ENCODE peak calls at places on chromosomes 4 and X, in eight cellular contexts. One of them, this sample, is unnamed.

GRCh38 chr4:87717276-87718031 is 67.4 kb downstream of the DMP1 start:
- DNase-seq in mesothelial cell of epicardium: no peak
- DNase-seq in NB4: no peak
- DNase-seq in NCI-H524: no peak
- DNase-seq in stimulated activated CD4-positive, alpha-beta T cell treated with anti-CD3 and anti-CD28 coated beads, Interleukin-4, amount 100 ng/mL, for 48 hours: no peak
- DNase-seq in activated CD4-positive, alpha-beta T cell treated with anti-CD3 and anti-CD28 coated beads for 48 hours: no peak
- DNase-seq in GM13977: no peak
- DNase-seq in amniotic epithelial cell: no peak
- DNase-seq in this sample: no peak

GRCh38 chr4:184534511-184535391 is 60.4 kb upstream of the IRF2 start:
- DNase-seq in mesothelial cell of epicardium: no peak
- DNase-seq in NB4: peak
- DNase-seq in NCI-H524: no peak
- DNase-seq in stimulated activated CD4-positive, alpha-beta T cell treated with anti-CD3 and anti-CD28 coated beads, Interleukin-4, amount 100 ng/mL, for 48 hours: no peak
- DNase-seq in activated CD4-positive, alpha-beta T cell treated with anti-CD3 and anti-CD28 coated beads for 48 hours: no peak
- DNase-seq in GM13977: peak
- DNase-seq in amniotic epithelial cell: peak
- DNase-seq in this sample: peak

GRCh38 chr4:25014965-25015506 is 15.7 kb downstream of the LGI2 start:
- DNase-seq in mesothelial cell of epicardium: no peak
- DNase-seq in NB4: no peak
- DNase-seq in NCI-H524: no peak
- DNase-seq in stimulated activated CD4-positive, alpha-beta T cell treated with anti-CD3 and anti-CD28 coated beads, Interleukin-4, amount 100 ng/mL, for 48 hours: no peak
- DNase-seq in activated CD4-positive, alpha-beta T cell treated with anti-CD3 and anti-CD28 coated beads for 48 hours: no peak
- DNase-seq in GM13977: no peak
- DNase-seq in amniotic epithelial cell: no peak
- DNase-seq in this sample: no peak

GRCh38 chrX:3145716-3146115 is 104.4 kb downstream of the ARSF start:
- DNase-seq in mesothelial cell of epicardium: no peak
- DNase-seq in NB4: no peak
- DNase-seq in NCI-H524: no peak
- DNase-seq in stimulated activated CD4-positive, alpha-beta T cell treated with anti-CD3 and anti-CD28 coated beads, Interleukin-4, amount 100 ng/mL, for 48 hours: no peak
- DNase-seq in activated CD4-positive, alpha-beta T cell treated with anti-CD3 and anti-CD28 coated beads for 48 hours: no peak
- DNase-seq in GM13977: no peak
- DNase-seq in amniotic epithelial cell: no peak
- DNase-seq in this sample: no peak

GRCh38 chr4:87541521-87541920 is 12.3 kb upstream of the SPARCL1 start:
- DNase-seq in mesothelial cell of epicardium: no peak
- DNase-seq in NB4: no peak
- DNase-seq in NCI-H524: peak
- DNase-seq in stimulated activated CD4-positive, alpha-beta T cell treated with anti-CD3 and anti-CD28 coated beads, Interleukin-4, amount 100 ng/mL, for 48 hours: no peak
- DNase-seq in activated CD4-positive, alpha-beta T cell treated with anti-CD3 and anti-CD28 coated beads for 48 hours: no peak
- DNase-seq in GM13977: no peak
- DNase-seq in amniotic epithelial cell: no peak
- DNase-seq in this sample: no peak

GRCh38 chr4:2412534-2412884 is 5.9 kb downstream of the ZFYVE28 start:
- DNase-seq in mesothelial cell of epicardium: no peak
- DNase-seq in NB4: no peak
- DNase-seq in NCI-H524: no peak
- DNase-seq in stimulated activated CD4-positive, alpha-beta T cell treated with anti-CD3 and anti-CD28 coated beads, Interleukin-4, amount 100 ng/mL, for 48 hours: peak
- DNase-seq in activated CD4-positive, alpha-beta T cell treated with anti-CD3 and anti-CD28 coated beads for 48 hours: peak
- DNase-seq in GM13977: peak
- DNase-seq in amniotic epithelial cell: no peak
- DNase-seq in this sample: peak

GRCh38 chr4:42673084-42673429 is 16.2 kb upstream of the ATP8A1 start:
- DNase-seq in mesothelial cell of epicardium: no peak
- DNase-seq in NB4: no peak
- DNase-seq in NCI-H524: no peak
- DNase-seq in stimulated activated CD4-positive, alpha-beta T cell treated with anti-CD3 and anti-CD28 coated beads, Interleukin-4, amount 100 ng/mL, for 48 hours: no peak
- DNase-seq in activated CD4-positive, alpha-beta T cell treated with anti-CD3 and anti-CD28 coated beads for 48 hours: peak
- DNase-seq in GM13977: no peak
- DNase-seq in amniotic epithelial cell: peak
- DNase-seq in this sample: no peak

GRCh38 chr4:139593091-139593564 is 37.1 kb upstream of the SETD7 start:
- DNase-seq in mesothelial cell of epicardium: no peak
- DNase-seq in NB4: no peak
- DNase-seq in NCI-H524: peak
- DNase-seq in stimulated activated CD4-positive, alpha-beta T cell treated with anti-CD3 and anti-CD28 coated beads, Interleukin-4, amount 100 ng/mL, for 48 hours: no peak
- DNase-seq in activated CD4-positive, alpha-beta T cell treated with anti-CD3 and anti-CD28 coated beads for 48 hours: no peak
- DNase-seq in GM13977: no peak
- DNase-seq in amniotic epithelial cell: peak
- DNase-seq in this sample: no peak

GRCh38 chr4:137946423-137946822 is 295.7 kb downstream of the SLC7A11 start:
- DNase-seq in mesothelial cell of epicardium: no peak
- DNase-seq in NB4: no peak
- DNase-seq in NCI-H524: no peak
- DNase-seq in stimulated activated CD4-positive, alpha-beta T cell treated with anti-CD3 and anti-CD28 coated beads, Interleukin-4, amount 100 ng/mL, for 48 hours: no peak
- DNase-seq in activated CD4-positive, alpha-beta T cell treated with anti-CD3 and anti-CD28 coated beads for 48 hours: no peak
- DNase-seq in GM13977: no peak
- DNase-seq in amniotic epithelial cell: peak
- DNase-seq in this sample: no peak

GRCh38 chrX:19793471-19793870 is 93.9 kb downstream of the SH3KBP1 start:
- DNase-seq in mesothelial cell of epicardium: no peak
- DNase-seq in NB4: no peak
- DNase-seq in NCI-H524: no peak
- DNase-seq in stimulated activated CD4-positive, alpha-beta T cell treated with anti-CD3 and anti-CD28 coated beads, Interleukin-4, amount 100 ng/mL, for 48 hours: no peak
- DNase-seq in activated CD4-positive, alpha-beta T cell treated with anti-CD3 and anti-CD28 coated beads for 48 hours: no peak
- DNase-seq in GM13977: no peak
- DNase-seq in amniotic epithelial cell: no peak
- DNase-seq in this sample: no peak

GRCh38 chr4:27779827-27780226 is 919.2 kb downstream of the STIM2 start:
- DNase-seq in mesothelial cell of epicardium: no peak
- DNase-seq in NB4: no peak
- DNase-seq in NCI-H524: no peak
- DNase-seq in stimulated activated CD4-positive, alpha-beta T cell treated with anti-CD3 and anti-CD28 coated beads, Interleukin-4, amount 100 ng/mL, for 48 hours: no peak
- DNase-seq in activated CD4-positive, alpha-beta T cell treated with anti-CD3 and anti-CD28 coated beads for 48 hours: no peak
- DNase-seq in GM13977: no peak
- DNase-seq in amniotic epithelial cell: no peak
- DNase-seq in this sample: no peak

GRCh38 chr4:40992472-40993298 is 221.7 kb downstream of the APBB2 start:
- DNase-seq in mesothelial cell of epicardium: no peak
- DNase-seq in NB4: peak
- DNase-seq in NCI-H524: no peak
- DNase-seq in stimulated activated CD4-positive, alpha-beta T cell treated with anti-CD3 and anti-CD28 coated beads, Interleukin-4, amount 100 ng/mL, for 48 hours: no peak
- DNase-seq in activated CD4-positive, alpha-beta T cell treated with anti-CD3 and anti-CD28 coated beads for 48 hours: peak
- DNase-seq in GM13977: peak
- DNase-seq in amniotic epithelial cell: peak
- DNase-seq in this sample: peak

GRCh38 chr4:8345053-8345945 is 75.7 kb downstream of the HTRA3 start:
- DNase-seq in mesothelial cell of epicardium: no peak
- DNase-seq in NB4: no peak
- DNase-seq in NCI-H524: no peak
- DNase-seq in stimulated activated CD4-positive, alpha-beta T cell treated with anti-CD3 and anti-CD28 coated beads, Interleukin-4, amount 100 ng/mL, for 48 hours: no peak
- DNase-seq in activated CD4-positive, alpha-beta T cell treated with anti-CD3 and anti-CD28 coated beads for 48 hours: no peak
- DNase-seq in GM13977: no peak
- DNase-seq in amniotic epithelial cell: no peak
- DNase-seq in this sample: no peak

GRCh38 chrX:43405191-43405590 is 250.9 kb upstream of the MAOA start:
- DNase-seq in mesothelial cell of epicardium: no peak
- DNase-seq in NB4: no peak
- DNase-seq in NCI-H524: no peak
- DNase-seq in stimulated activated CD4-positive, alpha-beta T cell treated with anti-CD3 and anti-CD28 coated beads, Interleukin-4, amount 100 ng/mL, for 48 hours: no peak
- DNase-seq in activated CD4-positive, alpha-beta T cell treated with anti-CD3 and anti-CD28 coated beads for 48 hours: no peak
- DNase-seq in GM13977: no peak
- DNase-seq in amniotic epithelial cell: no peak
- DNase-seq in this sample: no peak

GRCh38 chrX:69189972-69190371 is 24.7 kb upstream of the PJA1 start:
- DNase-seq in mesothelial cell of epicardium: no peak
- DNase-seq in NB4: no peak
- DNase-seq in NCI-H524: no peak
- DNase-seq in stimulated activated CD4-positive, alpha-beta T cell treated with anti-CD3 and anti-CD28 coated beads, Interleukin-4, amount 100 ng/mL, for 48 hours: no peak
- DNase-seq in activated CD4-positive, alpha-beta T cell treated with anti-CD3 and anti-CD28 coated beads for 48 hours: no peak
- DNase-seq in GM13977: no peak
- DNase-seq in amniotic epithelial cell: no peak
- DNase-seq in this sample: no peak

GRCh38 chr4:176065365-176066249 is at the start of gene WDR17:
- DNase-seq in mesothelial cell of epicardium: peak
- DNase-seq in NB4: no peak
- DNase-seq in NCI-H524: peak
- DNase-seq in stimulated activated CD4-positive, alpha-beta T cell treated with anti-CD3 and anti-CD28 coated beads, Interleukin-4, amount 100 ng/mL, for 48 hours: peak
- DNase-seq in activated CD4-positive, alpha-beta T cell treated with anti-CD3 and anti-CD28 coated beads for 48 hours: peak
- DNase-seq in GM13977: peak
- DNase-seq in amniotic epithelial cell: peak
- DNase-seq in this sample: peak

GRCh38 chr4:101730291-101731117 is 60.0 kb upstream of the BANK1 start:
- DNase-seq in mesothelial cell of epicardium: no peak
- DNase-seq in NB4: peak
- DNase-seq in NCI-H524: peak
- DNase-seq in stimulated activated CD4-positive, alpha-beta T cell treated with anti-CD3 and anti-CD28 coated beads, Interleukin-4, amount 100 ng/mL, for 48 hours: peak
- DNase-seq in activated CD4-positive, alpha-beta T cell treated with anti-CD3 and anti-CD28 coated beads for 48 hours: peak
- DNase-seq in GM13977: peak
- DNase-seq in amniotic epithelial cell: peak
- DNase-seq in this sample: peak

GRCh38 chr4:189858445-189858844 is 82.2 kb upstream of the FRG1 start:
- DNase-seq in mesothelial cell of epicardium: no peak
- DNase-seq in NB4: no peak
- DNase-seq in NCI-H524: peak
- DNase-seq in stimulated activated CD4-positive, alpha-beta T cell treated with anti-CD3 and anti-CD28 coated beads, Interleukin-4, amount 100 ng/mL, for 48 hours: no peak
- DNase-seq in activated CD4-positive, alpha-beta T cell treated with anti-CD3 and anti-CD28 coated beads for 48 hours: no peak
- DNase-seq in GM13977: no peak
- DNase-seq in amniotic epithelial cell: no peak
- DNase-seq in this sample: peak

GRCh38 chr4:114807759-114808404 is 209.3 kb downstream of the UGT8 start:
- DNase-seq in mesothelial cell of epicardium: no peak
- DNase-seq in NB4: peak
- DNase-seq in NCI-H524: peak
- DNase-seq in stimulated activated CD4-positive, alpha-beta T cell treated with anti-CD3 and anti-CD28 coated beads, Interleukin-4, amount 100 ng/mL, for 48 hours: peak
- DNase-seq in activated CD4-positive, alpha-beta T cell treated with anti-CD3 and anti-CD28 coated beads for 48 hours: peak
- DNase-seq in GM13977: peak
- DNase-seq in amniotic epithelial cell: no peak
- DNase-seq in this sample: peak

GRCh38 chr4:175277816-175278215 is 359.7 kb downstream of the ADAM29 start:
- DNase-seq in mesothelial cell of epicardium: no peak
- DNase-seq in NB4: no peak
- DNase-seq in NCI-H524: no peak
- DNase-seq in stimulated activated CD4-positive, alpha-beta T cell treated with anti-CD3 and anti-CD28 coated beads, Interleukin-4, amount 100 ng/mL, for 48 hours: no peak
- DNase-seq in activated CD4-positive, alpha-beta T cell treated with anti-CD3 and anti-CD28 coated beads for 48 hours: no peak
- DNase-seq in GM13977: no peak
- DNase-seq in amniotic epithelial cell: no peak
- DNase-seq in this sample: no peak

GRCh38 chrX:101552714-101553113 is 2.4 kb downstream of the ARMCX1 start:
- DNase-seq in mesothelial cell of epicardium: no peak
- DNase-seq in NB4: no peak
- DNase-seq in NCI-H524: no peak
- DNase-seq in stimulated activated CD4-positive, alpha-beta T cell treated with anti-CD3 and anti-CD28 coated beads, Interleukin-4, amount 100 ng/mL, for 48 hours: no peak
- DNase-seq in activated CD4-positive, alpha-beta T cell treated with anti-CD3 and anti-CD28 coated beads for 48 hours: no peak
- DNase-seq in GM13977: no peak
- DNase-seq in amniotic epithelial cell: no peak
- DNase-seq in this sample: no peak

GRCh38 chrX:150456941-150457340 is 93.8 kb downstream of the MAMLD1 start:
- DNase-seq in mesothelial cell of epicardium: no peak
- DNase-seq in NB4: no peak
- DNase-seq in NCI-H524: no peak
- DNase-seq in stimulated activated CD4-positive, alpha-beta T cell treated with anti-CD3 and anti-CD28 coated beads, Interleukin-4, amount 100 ng/mL, for 48 hours: no peak
- DNase-seq in activated CD4-positive, alpha-beta T cell treated with anti-CD3 and anti-CD28 coated beads for 48 hours: no peak
- DNase-seq in GM13977: no peak
- DNase-seq in amniotic epithelial cell: no peak
- DNase-seq in this sample: no peak

GRCh38 chr4:37130465-37130864 is 114.1 kb upstream of the NWD2 start:
- DNase-seq in mesothelial cell of epicardium: no peak
- DNase-seq in NB4: no peak
- DNase-seq in NCI-H524: no peak
- DNase-seq in stimulated activated CD4-positive, alpha-beta T cell treated with anti-CD3 and anti-CD28 coated beads, Interleukin-4, amount 100 ng/mL, for 48 hours: no peak
- DNase-seq in activated CD4-positive, alpha-beta T cell treated with anti-CD3 and anti-CD28 coated beads for 48 hours: no peak
- DNase-seq in GM13977: no peak
- DNase-seq in amniotic epithelial cell: no peak
- DNase-seq in this sample: no peak

GRCh38 chrX:38651625-38652601 is 90.6 kb downstream of the TSPAN7 start:
- DNase-seq in mesothelial cell of epicardium: no peak
- DNase-seq in NB4: no peak
- DNase-seq in NCI-H524: no peak
- DNase-seq in stimulated activated CD4-positive, alpha-beta T cell treated with anti-CD3 and anti-CD28 coated beads, Interleukin-4, amount 100 ng/mL, for 48 hours: no peak
- DNase-seq in activated CD4-positive, alpha-beta T cell treated with anti-CD3 and anti-CD28 coated beads for 48 hours: no peak
- DNase-seq in GM13977: no peak
- DNase-seq in amniotic epithelial cell: no peak
- DNase-seq in this sample: no peak

GRCh38 chr4:107939307-107939706 is 8.0 kb downstream of the CYP2U1 start:
- DNase-seq in mesothelial cell of epicardium: no peak
- DNase-seq in NB4: no peak
- DNase-seq in NCI-H524: no peak
- DNase-seq in stimulated activated CD4-positive, alpha-beta T cell treated with anti-CD3 and anti-CD28 coated beads, Interleukin-4, amount 100 ng/mL, for 48 hours: no peak
- DNase-seq in activated CD4-positive, alpha-beta T cell treated with anti-CD3 and anti-CD28 coated beads for 48 hours: no peak
- DNase-seq in GM13977: no peak
- DNase-seq in amniotic epithelial cell: peak
- DNase-seq in this sample: no peak

GRCh38 chr4:6918345-6918744 is 8.7 kb downstream of the TBC1D14 start:
- DNase-seq in mesothelial cell of epicardium: no peak
- DNase-seq in NB4: peak
- DNase-seq in NCI-H524: no peak
- DNase-seq in stimulated activated CD4-positive, alpha-beta T cell treated with anti-CD3 and anti-CD28 coated beads, Interleukin-4, amount 100 ng/mL, for 48 hours: no peak
- DNase-seq in activated CD4-positive, alpha-beta T cell treated with anti-CD3 and anti-CD28 coated beads for 48 hours: no peak
- DNase-seq in GM13977: no peak
- DNase-seq in amniotic epithelial cell: no peak
- DNase-seq in this sample: no peak

GRCh38 chrX:73992019-73992418 is 312.0 kb upstream of the ZCCHC13 start:
- DNase-seq in mesothelial cell of epicardium: no peak
- DNase-seq in NB4: no peak
- DNase-seq in NCI-H524: no peak
- DNase-seq in stimulated activated CD4-positive, alpha-beta T cell treated with anti-CD3 and anti-CD28 coated beads, Interleukin-4, amount 100 ng/mL, for 48 hours: no peak
- DNase-seq in activated CD4-positive, alpha-beta T cell treated with anti-CD3 and anti-CD28 coated beads for 48 hours: no peak
- DNase-seq in GM13977: no peak
- DNase-seq in amniotic epithelial cell: no peak
- DNase-seq in this sample: no peak

GRCh38 chr4:60020389-60020788 is 1179.7 kb upstream of the ADGRL3 start:
- DNase-seq in mesothelial cell of epicardium: no peak
- DNase-seq in NB4: no peak
- DNase-seq in NCI-H524: no peak
- DNase-seq in stimulated activated CD4-positive, alpha-beta T cell treated with anti-CD3 and anti-CD28 coated beads, Interleukin-4, amount 100 ng/mL, for 48 hours: no peak
- DNase-seq in activated CD4-positive, alpha-beta T cell treated with anti-CD3 and anti-CD28 coated beads for 48 hours: no peak
- DNase-seq in GM13977: no peak
- DNase-seq in amniotic epithelial cell: no peak
- DNase-seq in this sample: no peak

GRCh38 chr4:2105559-2105958 is 46.4 kb downstream of the NAT8L start:
- DNase-seq in mesothelial cell of epicardium: no peak
- DNase-seq in NB4: no peak
- DNase-seq in NCI-H524: no peak
- DNase-seq in stimulated activated CD4-positive, alpha-beta T cell treated with anti-CD3 and anti-CD28 coated beads, Interleukin-4, amount 100 ng/mL, for 48 hours: no peak
- DNase-seq in activated CD4-positive, alpha-beta T cell treated with anti-CD3 and anti-CD28 coated beads for 48 hours: no peak
- DNase-seq in GM13977: no peak
- DNase-seq in amniotic epithelial cell: peak
- DNase-seq in this sample: no peak

GRCh38 chr4:3744232-3744631 is 22.0 kb upstream of the ADRA2C start:
- DNase-seq in mesothelial cell of epicardium: no peak
- DNase-seq in NB4: no peak
- DNase-seq in NCI-H524: no peak
- DNase-seq in stimulated activated CD4-positive, alpha-beta T cell treated with anti-CD3 and anti-CD28 coated beads, Interleukin-4, amount 100 ng/mL, for 48 hours: no peak
- DNase-seq in activated CD4-positive, alpha-beta T cell treated with anti-CD3 and anti-CD28 coated beads for 48 hours: no peak
- DNase-seq in GM13977: no peak
- DNase-seq in amniotic epithelial cell: no peak
- DNase-seq in this sample: no peak

GRCh38 chrX:9467751-9468150 is 2.9 kb downstream of the TBL1X start:
- DNase-seq in mesothelial cell of epicardium: no peak
- DNase-seq in NB4: no peak
- DNase-seq in NCI-H524: no peak
- DNase-seq in stimulated activated CD4-positive, alpha-beta T cell treated with anti-CD3 and anti-CD28 coated beads, Interleukin-4, amount 100 ng/mL, for 48 hours: no peak
- DNase-seq in activated CD4-positive, alpha-beta T cell treated with anti-CD3 and anti-CD28 coated beads for 48 hours: no peak
- DNase-seq in GM13977: no peak
- DNase-seq in amniotic epithelial cell: no peak
- DNase-seq in this sample: no peak

GRCh38 chr4:8393593-8394038 is 46.9 kb downstream of the ACOX3 start:
- DNase-seq in mesothelial cell of epicardium: no peak
- DNase-seq in NB4: no peak
- DNase-seq in NCI-H524: no peak
- DNase-seq in stimulated activated CD4-positive, alpha-beta T cell treated with anti-CD3 and anti-CD28 coated beads, Interleukin-4, amount 100 ng/mL, for 48 hours: no peak
- DNase-seq in activated CD4-positive, alpha-beta T cell treated with anti-CD3 and anti-CD28 coated beads for 48 hours: no peak
- DNase-seq in GM13977: peak
- DNase-seq in amniotic epithelial cell: peak
- DNase-seq in this sample: no peak

GRCh38 chr4:57410331-57411052 is 300.3 kb upstream of the IGFBP7 start:
- DNase-seq in mesothelial cell of epicardium: no peak
- DNase-seq in NB4: no peak
- DNase-seq in NCI-H524: no peak
- DNase-seq in stimulated activated CD4-positive, alpha-beta T cell treated with anti-CD3 and anti-CD28 coated beads, Interleukin-4, amount 100 ng/mL, for 48 hours: no peak
- DNase-seq in activated CD4-positive, alpha-beta T cell treated with anti-CD3 and anti-CD28 coated beads for 48 hours: no peak
- DNase-seq in GM13977: no peak
- DNase-seq in amniotic epithelial cell: no peak
- DNase-seq in this sample: no peak